ENCODE peak calls at places on chromosomes 11 and 22, in nine cellular contexts. J is IMR-90, D is mammary epithelial cell, F is mesenchymal stem cell, N is kidney, T is ovary, G is GM23248, A is neural progenitor cell, S is transverse colon. Y is an unnamed sample. For H3K4me1, the result is how much of the 10 kb centered on the place peaks cover.

GRCh38 chr11:100340416-100341323 is 346.4 kb upstream of the ARHGAP42 start:
- DNase-seq in J (no peak), D (peak), F (no peak), N (no peak), T (no peak), G (no peak), A (no peak), S (no peak), Y (no peak)

GRCh38 chr22:29203883-29204282 is 1.8 kb upstream of the EMID1 start:
- DNase-seq in J (no peak), D (no peak), F (no peak), N (no peak), T (no peak), G (no peak), A (peak), S (no peak), Y (no peak)

GRCh38 chr11:1199689-1200610 is 22.9 kb upstream of the MUC5B start:
- DNase-seq in J (no peak), D (peak), F (no peak), N (peak), T (peak), G (no peak), A (no peak), S (peak), Y (no peak)

GRCh38 chr11:33734441-33735165 is 1.6 kb downstream of the CD59 start:
- DNase-seq in J (no peak), D (peak), F (peak), N (no peak), T (no peak), G (peak), A (no peak), S (peak), Y (no peak)

GRCh38 chr11:105699203-105699602 is 89.3 kb downstream of the GRIA4 start:
- DNase-seq in J (no peak), D (no peak), F (no peak), N (no peak), T (no peak), G (no peak), A (no peak), S (no peak), Y (no peak)

GRCh38 chr11:847876-848275 is 5.2 kb downstream of the TSPAN4 start:
- DNase-seq in J (no peak), D (no peak), F (no peak), N (no peak), T (no peak), G (no peak), A (no peak), S (no peak), Y (no peak)

GRCh38 chr22:30047364-30047738 is 32.9 kb upstream of the HORMAD2 start:
- DNase-seq in J (peak), D (no peak), F (peak), N (no peak), T (no peak), G (no peak), A (no peak), S (no peak), Y (no peak)

GRCh38 chr11:1536065-1536843 is 35.8 kb downstream of the DUSP8 start:
- DNase-seq in J (no peak), D (no peak), F (no peak), N (no peak), T (no peak), G (no peak), A (no peak), S (no peak), Y (no peak)

GRCh38 chr22:40512426-40513136 is 123.9 kb downstream of the MRTFA start:
- DNase-seq in J (peak), D (peak), F (peak), N (no peak), T (no peak), G (peak), A (no peak), S (no peak), Y (no peak)

GRCh38 chr11:121105063-121105480 is 4.0 kb downstream of the TECTA start:
- DNase-seq in J (peak), D (no peak), F (peak), N (no peak), T (peak), G (no peak), A (no peak), S (no peak), Y (no peak)

GRCh38 chr11:8732748-8733241 is 50.2 kb downstream of the RPL27A start:
- DNase-seq in J (peak), D (peak), F (peak), N (peak), T (peak), G (peak), A (no peak), S (peak), Y (no peak)

GRCh38 chr11:20372081-20372480 is 8.6 kb downstream of the HTATIP2 start:
- DNase-seq in J (no peak), D (no peak), F (no peak), N (no peak), T (no peak), G (no peak), A (no peak), S (no peak), Y (no peak)

GRCh38 chr11:103929168-103929903 is 107.1 kb upstream of the DDI1 start:
- DNase-seq in J (no peak), D (no peak), F (no peak), N (no peak), T (no peak), G (no peak), A (no peak), S (no peak), Y (no peak)

GRCh38 chr22:48188211-48188845 is 1425.9 kb downstream of the TBC1D22A start:
- DNase-seq in J (no peak), D (no peak), F (peak), N (no peak), T (no peak), G (peak), A (no peak), S (no peak), Y (no peak)

GRCh38 chr11:130043575-130043974 is 26.1 kb upstream of the APLP2 start:
- DNase-seq in J (no peak), D (no peak), F (no peak), N (no peak), T (no peak), G (no peak), A (no peak), S (no peak), Y (no peak)

GRCh38 chr11:76824980-76825725 is 35.6 kb upstream of the ACER3 start:
- DNase-seq in J (peak), D (peak), F (no peak), N (no peak), T (no peak), G (peak), A (no peak), S (no peak), Y (no peak)

GRCh38 chr11:119888119-119888518 is 159.1 kb upstream of the NECTIN1 start:
- DNase-seq in J (no peak), D (no peak), F (no peak), N (no peak), T (no peak), G (no peak), A (no peak), S (no peak), Y (no peak)

GRCh38 chr11:76296731-76297130 is 84.2 kb downstream of the THAP12 start:
- DNase-seq in J (no peak), D (no peak), F (no peak), N (no peak), T (no peak), G (no peak), A (no peak), S (no peak), Y (no peak)

GRCh38 chr11:70324354-70325115 is 54.0 kb downstream of the PPFIA1 start:
- DNase-seq in J (no peak), D (no peak), F (peak), N (no peak), T (no peak), G (peak), A (peak), S (no peak), Y (no peak)

GRCh38 chr11:129315781-129316579 is 59.7 kb upstream of the BARX2 start:
- DNase-seq in J (no peak), D (peak), F (no peak), N (no peak), T (no peak), G (no peak), A (peak), S (peak), Y (no peak)

GRCh38 chr11:27600656-27601055 is 94.1 kb upstream of the LIN7C start:
- DNase-seq in J (no peak), D (no peak), F (no peak), N (no peak), T (no peak), G (no peak), A (no peak), S (no peak), Y (no peak)

GRCh38 chr11:27596802-27597201 is 90.2 kb upstream of the LIN7C start:
- DNase-seq in J (no peak), D (no peak), F (no peak), N (no peak), T (no peak), G (no peak), A (no peak), S (no peak), Y (no peak)

GRCh38 chr11:27596388-27596787 is 89.8 kb upstream of the LIN7C start:
- DNase-seq in J (no peak), D (no peak), F (no peak), N (no peak), T (no peak), G (no peak), A (no peak), S (no peak), Y (no peak)

GRCh38 chr11:27603376-27603775 is 96.8 kb upstream of the LIN7C start:
- DNase-seq in J (no peak), D (no peak), F (no peak), N (no peak), T (no peak), G (no peak), A (no peak), S (no peak), Y (no peak)

GRCh38 chr11:27599217-27599616 is 92.6 kb upstream of the LIN7C start:
- DNase-seq in J (no peak), D (no peak), F (no peak), N (no peak), T (no peak), G (no peak), A (peak), S (no peak), Y (no peak)
- H3K4me1 ChIP-seq in J (under half), D (under half), F (under half), N (under half), T (under half), G (under half), A (under half), S (under half), Y (under half)

GRCh38 chr11:72856065-72856464 is 41.9 kb downstream of the ATG16L2 start:
- DNase-seq in J (no peak), D (no peak), F (no peak), N (no peak), T (no peak), G (no peak), A (no peak), S (no peak), Y (no peak)
- H3K27ac ChIP-seq in J (no peak), D (no peak), F (no peak), N (no peak), T (no peak), G (no peak), A (no peak), S (peak), Y (no peak)

GRCh38 chr11:65442952-65443351 is 20.4 kb downstream of the NEAT1 start:
- DNase-seq in J (peak), D (no peak), F (peak), N (peak), T (no peak), G (peak), A (no peak), S (no peak), Y (no peak)
- H3K4me1 ChIP-seq in J (under half), D (under half), F (under half), N (under half), T (under half), G (half or more), A (under half), S (under half), Y (under half)

DNA sequence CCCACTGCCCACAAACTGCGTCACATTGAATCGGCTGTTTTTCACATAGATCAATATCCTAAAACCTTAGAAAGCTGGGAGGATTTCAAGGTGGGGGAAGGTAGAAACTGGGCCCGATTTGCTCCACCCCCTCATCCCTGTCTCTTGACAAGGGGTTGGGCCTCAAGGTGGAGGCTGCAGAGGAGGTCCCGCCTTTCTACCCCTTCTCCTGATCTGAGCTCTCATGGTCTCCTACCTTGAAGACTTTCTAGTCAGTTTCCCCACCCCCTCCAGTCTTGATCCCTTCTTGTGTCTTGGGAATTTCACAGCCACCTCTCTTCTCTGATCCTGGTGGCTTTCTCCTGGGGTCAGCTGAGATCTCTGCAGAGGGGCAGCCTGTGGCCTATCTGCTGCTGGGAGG is 4.5 kb upstream of the STARD10 start:
- DNase-seq in J (no peak), D (no peak), F (no peak), N (no peak), T (no peak), G (no peak), A (peak), S (no peak), Y (no peak)
- H3K27ac ChIP-seq in J (no peak), D (no peak), F (no peak), N (no peak), T (no peak), G (no peak), A (no peak), S (no peak), Y (no peak)

DNA sequence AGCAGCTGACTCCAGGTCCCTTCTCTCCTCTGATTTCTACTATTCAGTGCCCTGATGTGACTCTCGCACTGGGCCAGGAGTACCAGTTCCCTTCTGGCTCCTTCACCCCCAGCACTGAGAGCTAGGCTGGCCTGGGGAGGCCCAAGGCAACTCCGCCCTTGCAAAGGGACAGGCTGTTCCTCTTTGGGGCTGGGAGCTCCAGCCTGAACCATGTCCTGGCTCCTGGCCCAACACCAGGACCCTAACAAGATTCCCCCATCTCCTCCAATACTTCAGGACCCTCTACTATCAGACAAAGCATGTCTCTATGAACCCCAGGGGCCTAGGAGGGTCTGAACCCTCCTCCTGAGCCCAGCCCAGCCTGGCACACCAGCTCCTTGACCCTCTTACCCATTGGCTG is 12.6 kb downstream of the CREB3L1 start:
- DNase-seq in J (no peak), D (no peak), F (no peak), N (peak), T (no peak), G (no peak), A (no peak), S (no peak), Y (no peak)
- H3K4me1 ChIP-seq in J (half or more), D (under half), F (half or more), N (under half), T (under half), G (half or more), A (under half), S (half or more), Y (under half)

GRCh38 chr11:32704775-32705174 is 89.7 kb downstream of the CCDC73 start:
- DNase-seq in J (no peak), D (no peak), F (no peak), N (no peak), T (no peak), G (no peak), A (no peak), S (no peak), Y (no peak)

GRCh38 chr11:32704261-32704660 is 90.2 kb downstream of the CCDC73 start:
- DNase-seq in J (no peak), D (no peak), F (no peak), N (no peak), T (no peak), G (no peak), A (no peak), S (no peak), Y (no peak)

GRCh38 chr11:32705309-32706033 is 89.0 kb downstream of the CCDC73 start:
- DNase-seq in J (no peak), D (no peak), F (no peak), N (no peak), T (no peak), G (no peak), A (peak), S (no peak), Y (no peak)

DNA sequence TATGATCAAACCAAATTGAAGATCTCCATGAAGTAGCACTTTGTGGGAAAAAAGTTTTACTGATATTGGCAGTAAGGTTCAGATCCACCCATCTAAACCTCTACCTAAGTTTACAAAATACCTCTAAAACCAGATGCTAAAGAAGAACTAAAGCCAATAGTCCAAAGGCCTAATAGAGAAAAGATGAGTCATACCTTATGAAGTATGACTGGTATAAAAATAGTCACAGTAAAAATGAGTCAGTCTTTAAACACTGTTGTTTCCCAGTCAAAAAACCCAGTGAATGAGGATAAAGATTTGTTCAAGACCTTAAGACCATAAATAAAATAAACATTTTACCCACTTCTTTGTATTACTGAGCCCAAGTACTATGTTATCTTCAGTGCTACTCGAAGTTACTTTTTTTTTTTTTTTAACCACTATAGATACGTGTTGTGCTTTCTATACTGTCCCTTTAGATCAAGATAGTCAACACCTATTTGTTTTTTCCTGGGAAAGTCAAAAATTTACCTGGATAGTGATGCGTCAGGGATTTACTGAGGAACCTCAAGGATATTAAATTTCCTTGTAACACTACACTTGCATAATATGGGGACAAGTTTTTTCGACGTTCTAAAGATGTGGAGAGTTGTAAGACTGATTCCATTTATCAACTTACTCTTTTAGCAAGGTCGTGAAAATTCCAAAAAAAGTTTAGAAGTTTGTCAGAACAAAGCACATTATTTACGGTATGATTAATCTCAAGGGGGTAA is 87.3 kb downstream of the CCDC73 start:
- DNase-seq in J (peak), D (peak), F (peak), N (no peak), T (no peak), G (peak), A (no peak), S (no peak), Y (no peak)
- H3K27ac ChIP-seq in J (no peak), D (peak), F (no peak), N (no peak), T (no peak), G (no peak), A (no peak), S (no peak), Y (no peak)

DNA sequence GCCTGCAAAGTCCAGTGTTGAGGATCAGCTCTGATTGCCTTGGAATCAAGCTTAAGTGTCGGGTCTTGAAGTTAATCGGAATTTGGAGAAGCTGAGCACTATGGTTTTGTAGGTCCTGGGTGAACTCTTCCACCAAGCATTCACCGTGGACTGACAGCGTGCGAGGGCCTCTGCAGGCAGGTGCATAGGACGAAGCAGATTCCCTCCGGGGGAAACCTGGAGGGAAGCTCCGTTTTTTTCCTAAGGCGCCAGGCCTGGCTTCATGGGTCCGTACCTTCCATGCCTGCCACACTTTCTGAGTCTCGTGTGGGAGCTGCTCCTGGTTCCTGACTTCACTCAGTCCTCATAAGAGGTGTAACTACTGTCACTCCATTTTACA is 170.1 kb downstream of the CRYBB2 start:
- DNase-seq in J (no peak), D (no peak), F (no peak), N (peak), T (no peak), G (no peak), A (no peak), S (no peak), Y (no peak)
- H3K4me1 ChIP-seq in J (under half), D (under half), F (under half), N (under half), T (under half), G (under half), A (under half), S (under half), Y (under half)

Y was measured in iPS DF 6.9.